ENCODE peak calls at places on chromosomes 3 and 15, in five cellular contexts. B is SK-N-SH, H is OCI-LY7, V is MM.1S, A is neural progenitor cell. X is an unnamed sample.

GRCh38 chr3:44492496-44492895 is 15.0 kb upstream of the ZNF445 start:
- DNase-seq in A (no peak), B (no peak), H (no peak), V (no peak), X (no peak)

GRCh38 chr3:8416965-8417364 is 84.7 kb upstream of the LMCD1 start:
- DNase-seq in V (no peak), A (no peak), H (peak), B (no peak), X (peak)

GRCh38 chr15:51536965-51537574 is 85.5 kb downstream of the DMXL2 start:
- DNase-seq in B (peak), A (peak), V (peak), H (peak), X (peak)

GRCh38 chr3:197352382-197352781 is 54.0 kb upstream of the DLG1 start:
- DNase-seq in V (no peak), B (peak), A (no peak), H (no peak), X (no peak)

GRCh38 chr15:77010312-77010686 is 15.4 kb downstream of the PSTPIP1 start:
- DNase-seq in V (no peak), B (no peak), A (no peak), H (no peak), X (no peak)

GRCh38 chr3:158109804-158110657 is at the start of gene RSRC1:
- DNase-seq in B (peak), H (peak), A (peak), V (peak), X (peak)

GRCh38 chr3:114903213-114903612 is 243.9 kb downstream of the ZBTB20 start:
- DNase-seq in H (no peak), V (no peak), B (no peak), A (no peak), X (no peak)

GRCh38 chr3:196108075-196108743 is 26.3 kb upstream of the TFRC start:
- DNase-seq in H (no peak), B (no peak), V (no peak), A (peak), X (no peak)

GRCh38 chr3:54064486-54064885 is 57.9 kb upstream of the CACNA2D3 start:
- DNase-seq in H (no peak), B (no peak), V (no peak), A (no peak), X (no peak)

GRCh38 chr3:69747511-69748248 is 8.4 kb downstream of the MITF start:
- DNase-seq in H (no peak), A (no peak), B (no peak), V (no peak), X (no peak)

GRCh38 chr3:30607032-30607833 is 832 bp downstream of the TGFBR2 start:
- DNase-seq in H (peak), V (peak), B (no peak), A (peak), X (no peak)

GRCh38 chr3:116469546-116469945 is 24.3 kb upstream of the LSAMP start:
- DNase-seq in V (no peak), B (no peak), H (no peak), A (no peak), X (no peak)

GRCh38 chr3:158842946-158843345 is 41.1 kb downstream of the MFSD1 start:
- DNase-seq in A (no peak), B (no peak), H (no peak), V (no peak), X (no peak)

GRCh38 chr3:112376996-112377395 is 44.0 kb downstream of the CD200 start:
- DNase-seq in H (no peak), B (no peak), V (no peak), A (no peak), X (no peak)

GRCh38 chr3:37741644-37742043 is 120.0 kb upstream of the CTDSPL start:
- DNase-seq in V (no peak), A (peak), H (peak), B (peak), X (peak)

GRCh38 chr15:53031469-53031868 is 241.3 kb upstream of the ONECUT1 start:
- DNase-seq in H (no peak), V (no peak), B (no peak), A (no peak), X (no peak)

GRCh38 chr3:73625124-73625665 is 454 bp upstream of the PDZRN3 start:
- DNase-seq in H (no peak), V (no peak), A (peak), B (peak), X (no peak)

GRCh38 chr3:40109641-40110490 is 199.6 kb upstream of the EIF1B start:
- DNase-seq in V (no peak), A (peak), B (peak), H (no peak), X (no peak)

GRCh38 chr3:45612138-45612537 is 17.6 kb downstream of the LIMD1 start:
- DNase-seq in A (no peak), B (no peak), V (peak), H (peak), X (no peak)

GRCh38 chr15:40092416-40093223 is 16.1 kb downstream of the BMF start:
- DNase-seq in A (peak), B (peak), H (no peak), V (no peak), X (no peak)

GRCh38 chr15:99492716-99493115 is 73.1 kb upstream of the MEF2A start:
- DNase-seq in V (no peak), A (no peak), H (no peak), B (no peak), X (no peak)

GRCh38 chr3:155342344-155342743 is 48.9 kb upstream of the STRIT1 start:
- DNase-seq in A (peak), H (no peak), V (no peak), B (no peak), X (no peak)

GRCh38 chr15:81279621-81280051 is 44.3 kb downstream of the STARD5 start:
- DNase-seq in V (no peak), B (no peak), H (no peak), A (no peak), X (no peak)

GRCh38 chr15:40115670-40116093 is 7.0 kb upstream of the BMF start:
- DNase-seq in A (no peak), H (peak), B (no peak), V (peak), X (no peak)

GRCh38 chr3:32460031-32460749 is 42.5 kb downstream of the CMTM6 start:
- DNase-seq in V (peak), A (peak), H (peak), B (no peak), X (no peak)

GRCh38 chr15:79307251-79307650 is 3.7 kb upstream of the TMED3 start:
- DNase-seq in H (no peak), A (no peak), B (no peak), V (no peak), X (no peak)

GRCh38 chr3:178201714-178202113 is 334.5 kb upstream of the KCNMB2 start:
- DNase-seq in H (no peak), A (no peak), V (no peak), B (peak), X (no peak)

GRCh38 chr3:108401836-108402235 is 105.5 kb downstream of the HHLA2 start:
- DNase-seq in V (no peak), H (no peak), B (no peak), A (no peak), X (no peak)

GRCh38 chr3:61802772-61803171 is 241.4 kb downstream of the PTPRG start:
- DNase-seq in V (no peak), H (no peak), A (no peak), B (no peak), X (no peak)

GRCh38 chr3:109191431-109191830 is 54.9 kb downstream of the C3orf85 start:
- DNase-seq in B (no peak), A (no peak), V (no peak), H (no peak), X (no peak)

GRCh38 chr3:6142707-6143106 is 718.2 kb upstream of the GRM7 start:
- DNase-seq in B (no peak), A (no peak), V (no peak), H (no peak), X (no peak)

GRCh38 chr3:171679011-171679492 is 131.2 kb downstream of the PLD1 start:
- DNase-seq in B (no peak), A (no peak), V (no peak), H (no peak), X (no peak)

GRCh38 chr3:127820221-127820870 is 2.0 kb downstream of the MGLL start:
- DNase-seq in A (no peak), V (no peak), H (no peak), B (peak), X (no peak)

GRCh38 chr15:70967646-70968045 is 75.0 kb downstream of the LRRC49 start:
- DNase-seq in B (no peak), H (no peak), V (no peak), A (no peak), X (no peak)

GRCh38 chr3:134802428-134803050 is 7.5 kb downstream of the EPHB1 start:
- DNase-seq in V (no peak), H (no peak), A (no peak), B (no peak), X (no peak)

GRCh38 chr3:79018671-79019136 is 749.1 kb downstream of the ROBO1 start:
- DNase-seq in V (peak), H (no peak), B (peak), A (peak), X (no peak)

GRCh38 chr15:60574801-60575631 is 96.1 kb upstream of the ICE2 start:
- DNase-seq in A (no peak), V (no peak), H (no peak), B (no peak), X (no peak)

GRCh38 chr15:40266828-40267304 is 16.0 kb downstream of the ANKRD63 start:
- DNase-seq in B (no peak), H (no peak), A (no peak), V (no peak), X (peak)

GRCh38 chr3:42264399-42265058 is 1.5 kb downstream of the CCK start:
- DNase-seq in A (no peak), V (no peak), B (peak), H (no peak), X (no peak)
- TF ChIP-seq EZH2phosphoT487 in A (no peak), V (no peak), B (no peak), H (no peak), X (no peak)

GRCh38 chr3:25469609-25470008 is 41.5 kb downstream of the RARB start:
- DNase-seq in V (no peak), A (no peak), B (no peak), H (no peak), X (no peak)

GRCh38 chr3:25472747-25473146 is 44.7 kb downstream of the RARB start:
- DNase-seq in V (no peak), A (no peak), H (no peak), B (peak), X (no peak)

GRCh38 chr3:25473246-25473645 is 45.2 kb downstream of the RARB start:
- DNase-seq in A (peak), B (no peak), V (no peak), H (no peak), X (no peak)

GRCh38 chr3:25472153-25472552 is 44.1 kb downstream of the RARB start:
- DNase-seq in H (peak), B (no peak), V (no peak), A (no peak), X (no peak)

GRCh38 chr3:25471081-25471768 is 43.2 kb downstream of the RARB start:
- DNase-seq in B (no peak), A (no peak), H (no peak), V (no peak), X (no peak)
- TF ChIP-seq EZH2phosphoT487 in B (no peak), A (no peak), H (no peak), V (no peak), X (no peak)

GRCh38 chr3:46852329-46852720 is 10.9 kb downstream of the MYL3 start:
- DNase-seq in V (no peak), H (no peak), A (no peak), B (no peak), X (no peak)

GRCh38 chr3:46854543-46854942 is 8.7 kb downstream of the MYL3 start:
- DNase-seq in H (no peak), A (no peak), V (no peak), B (no peak), X (no peak)

GRCh38 chr3:46853441-46854410 is 9.5 kb downstream of the MYL3 start:
- DNase-seq in B (no peak), V (no peak), A (no peak), H (no peak), X (no peak)

GRCh38 chr3:46851364-46852328 is 11.6 kb downstream of the MYL3 start:
- DNase-seq in V (no peak), B (no peak), A (no peak), H (no peak), X (no peak)

GRCh38 chr3:46852839-46853355 is 10.3 kb downstream of the MYL3 start:
- DNase-seq in V (no peak), B (no peak), H (no peak), A (no peak), X (no peak)
- TF ChIP-seq EZH2phosphoT487 in V (no peak), B (no peak), H (no peak), A (no peak), X (no peak)

DNA sequence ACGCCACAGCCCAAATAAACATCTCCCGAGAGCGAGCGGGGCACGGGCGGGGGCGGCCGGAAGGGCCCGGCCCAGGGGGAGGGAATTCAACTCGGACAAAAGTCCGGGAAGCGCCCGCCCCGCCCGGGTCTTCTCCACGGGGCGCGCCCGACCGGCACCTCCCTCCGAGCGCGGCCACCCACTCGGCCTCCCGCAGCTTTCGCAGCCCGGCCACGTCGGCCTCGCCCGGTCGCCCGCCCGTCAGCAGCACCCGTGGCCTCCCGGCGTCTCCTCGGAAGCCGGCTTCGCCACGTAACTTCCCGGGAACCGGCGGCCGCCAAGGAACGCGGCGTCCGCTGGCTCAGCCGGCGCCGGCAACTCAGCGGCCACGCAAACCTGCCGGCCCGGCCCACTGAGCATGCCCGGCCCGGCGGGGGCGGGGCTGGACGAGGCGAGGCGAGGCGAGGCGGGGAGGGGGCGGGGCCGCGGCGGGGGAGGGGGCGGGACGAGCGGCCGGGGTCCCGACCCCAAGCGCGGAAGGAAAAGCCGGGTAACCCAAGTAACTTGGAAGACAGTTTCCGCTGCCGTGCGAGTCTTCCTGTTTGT is at the start of gene TJP1:
- DNase-seq in V (peak), A (peak), H (no peak), B (peak), X (no peak)
- TF ChIP-seq EZH2phosphoT487 in V (no peak), A (no peak), H (no peak), B (no peak), X (no peak)

X was measured in HCT116.